ENCODE peak calls at places on chromosome 5, in five cellular contexts. One of them, this sample, is unnamed.

GRCh38 chr5:56669534-56670483 is 145.5 kb upstream of the MAP3K1 start:
- DNase-seq in Karpas-422: peak; percentile 98
- DNase-seq in OCI-LY7: peak; percentile 98
- DNase-seq in PC-3: peak; percentile 53
- DNase-seq in PC-9: peak; percentile 77
- DNase-seq in this sample: no peak

GRCh38 chr5:88824892-88825781 is 57.8 kb downstream of the MEF2C start:
- DNase-seq in Karpas-422: peak; percentile 78
- DNase-seq in OCI-LY7: no peak
- DNase-seq in PC-3: peak; percentile 32
- DNase-seq in PC-9: no peak
- DNase-seq in this sample: peak; percentile 79

GRCh38 chr5:97078958-97079357 is 63.5 kb downstream of the LIX1 start:
- DNase-seq in Karpas-422: no peak
- DNase-seq in OCI-LY7: no peak
- DNase-seq in PC-3: peak; percentile 26
- DNase-seq in PC-9: no peak
- DNase-seq in this sample: peak; percentile 73

GRCh38 chr5:34449639-34450038 is 206.5 kb upstream of the RAI14 start:
- DNase-seq in Karpas-422: no peak
- DNase-seq in OCI-LY7: no peak
- DNase-seq in PC-3: no peak
- DNase-seq in PC-9: no peak
- DNase-seq in this sample: no peak

GRCh38 chr5:1005904-1006655 is 2.5 kb upstream of the NKD2 start:
- DNase-seq in Karpas-422: no peak
- DNase-seq in OCI-LY7: no peak
- DNase-seq in PC-3: no peak
- DNase-seq in PC-9: no peak
- DNase-seq in this sample: no peak

GRCh38 chr5:82798676-82799075 is 278.5 kb downstream of the TMEM167A start:
- DNase-seq in Karpas-422: no peak
- DNase-seq in OCI-LY7: no peak
- DNase-seq in PC-3: no peak
- DNase-seq in PC-9: no peak
- DNase-seq in this sample: no peak

GRCh38 chr5:39164529-39165402 is 54.6 kb downstream of the FYB1 start:
- DNase-seq in Karpas-422: no peak
- DNase-seq in OCI-LY7: no peak
- DNase-seq in PC-3: peak; percentile 78
- DNase-seq in PC-9: no peak
- DNase-seq in this sample: no peak

GRCh38 chr5:137176126-137176525 is 323.0 kb downstream of the SPOCK1 start:
- DNase-seq in Karpas-422: no peak
- DNase-seq in OCI-LY7: no peak
- DNase-seq in PC-3: no peak
- DNase-seq in PC-9: no peak
- DNase-seq in this sample: no peak

GRCh38 chr5:143154495-143155375 is 248.8 kb downstream of the NR3C1 start:
- DNase-seq in Karpas-422: no peak
- DNase-seq in OCI-LY7: no peak
- DNase-seq in PC-3: peak; percentile 58
- DNase-seq in PC-9: peak; percentile 45
- DNase-seq in this sample: peak; percentile 85

GRCh38 chr5:53035868-53036381 is 46.8 kb downstream of the ITGA2 start:
- DNase-seq in Karpas-422: peak; percentile 64
- DNase-seq in OCI-LY7: peak; percentile 2
- DNase-seq in PC-3: peak; percentile 52
- DNase-seq in PC-9: no peak
- DNase-seq in this sample: peak; percentile 65

GRCh38 chr5:657570-657969 is 35.6 kb downstream of the TPPP start:
- DNase-seq in Karpas-422: no peak
- DNase-seq in OCI-LY7: no peak
- DNase-seq in PC-3: peak; percentile 89
- DNase-seq in PC-9: no peak
- DNase-seq in this sample: peak; percentile 62

GRCh38 chr5:59322058-59322457 is 571.5 kb downstream of the PDE4D start:
- DNase-seq in Karpas-422: no peak
- DNase-seq in OCI-LY7: no peak
- DNase-seq in PC-3: no peak
- DNase-seq in PC-9: no peak
- DNase-seq in this sample: no peak

GRCh38 chr5:140713562-140714094 is 13.4 kb downstream of the ZMAT2 start:
- DNase-seq in Karpas-422: no peak
- DNase-seq in OCI-LY7: no peak
- DNase-seq in PC-3: no peak
- DNase-seq in PC-9: no peak
- DNase-seq in this sample: no peak

GRCh38 chr5:140711794-140712193 is 11.5 kb downstream of the ZMAT2 start:
- DNase-seq in Karpas-422: no peak
- DNase-seq in OCI-LY7: no peak
- DNase-seq in PC-3: no peak
- DNase-seq in PC-9: no peak
- DNase-seq in this sample: no peak

GRCh38 chr5:140707812-140708211 is 7.6 kb downstream of the ZMAT2 start:
- DNase-seq in Karpas-422: no peak
- DNase-seq in OCI-LY7: no peak
- DNase-seq in PC-3: no peak
- DNase-seq in PC-9: no peak
- DNase-seq in this sample: no peak

DNA sequence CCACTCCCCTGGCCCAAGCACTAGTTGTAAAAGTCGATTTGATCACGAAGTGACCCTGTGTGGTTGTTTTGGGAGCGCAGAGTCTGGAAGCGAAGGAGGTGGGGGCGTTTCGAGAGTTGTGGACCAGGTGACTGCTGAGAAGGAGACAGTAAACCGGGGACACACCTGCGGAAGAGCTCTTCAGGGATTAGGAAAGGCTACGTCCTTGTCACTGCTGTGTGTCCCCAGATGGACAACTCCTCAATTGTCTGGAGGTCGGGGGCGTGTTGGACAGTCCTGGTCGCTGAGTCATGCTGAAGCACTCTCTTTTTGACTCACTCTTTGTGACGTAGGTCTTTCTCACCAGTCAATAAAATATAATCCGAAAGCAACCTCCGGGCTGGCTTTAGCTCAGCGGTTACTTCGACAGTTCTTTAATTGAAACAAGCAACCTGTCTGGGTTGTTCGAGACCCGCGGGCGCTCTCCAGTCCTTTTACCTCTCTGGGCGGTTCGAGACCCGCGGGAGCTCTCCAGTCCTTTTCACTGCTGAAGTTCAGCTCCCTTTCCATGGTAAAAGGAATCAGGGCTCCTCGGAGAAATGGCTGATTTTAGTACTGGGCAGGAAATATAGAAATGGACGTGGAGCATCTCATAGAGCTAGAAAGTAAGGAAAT is 10.8 kb downstream of the ZMAT2 start:
- DNase-seq in Karpas-422: peak; percentile 58
- DNase-seq in OCI-LY7: no peak
- DNase-seq in PC-3: peak; percentile 99
- DNase-seq in PC-9: peak; percentile 97
- DNase-seq in this sample: peak; percentile 98
- H3K9me3 ChIP-seq in Karpas-422: no peaks in the 10 kb centered on the region
- H3K9me3 ChIP-seq in OCI-LY7: no peaks in the 10 kb centered on the region
- H3K9me3 ChIP-seq in PC-3: no peaks in the 10 kb centered on the region
- H3K9me3 ChIP-seq in PC-9: no peaks in the 10 kb centered on the region
- H3K9me3 ChIP-seq in this sample: no peaks in the 10 kb centered on the region

GRCh38 chr5:116914869-116915504 is 340.4 kb upstream of the SEMA6A start:
- DNase-seq in Karpas-422: no peak
- DNase-seq in OCI-LY7: no peak
- DNase-seq in PC-3: no peak
- DNase-seq in PC-9: no peak
- DNase-seq in this sample: no peak
- H3K9me2 ChIP-seq in Karpas-422: no peaks in the 10 kb centered on the region
- H3K9me2 ChIP-seq in OCI-LY7: no peaks in the 10 kb centered on the region
- H3K9me2 ChIP-seq in PC-3: no peaks in the 10 kb centered on the region
- H3K9me2 ChIP-seq in PC-9: no peaks in the 10 kb centered on the region
- H3K9me2 ChIP-seq in this sample: no peaks in the 10 kb centered on the region

DNA sequence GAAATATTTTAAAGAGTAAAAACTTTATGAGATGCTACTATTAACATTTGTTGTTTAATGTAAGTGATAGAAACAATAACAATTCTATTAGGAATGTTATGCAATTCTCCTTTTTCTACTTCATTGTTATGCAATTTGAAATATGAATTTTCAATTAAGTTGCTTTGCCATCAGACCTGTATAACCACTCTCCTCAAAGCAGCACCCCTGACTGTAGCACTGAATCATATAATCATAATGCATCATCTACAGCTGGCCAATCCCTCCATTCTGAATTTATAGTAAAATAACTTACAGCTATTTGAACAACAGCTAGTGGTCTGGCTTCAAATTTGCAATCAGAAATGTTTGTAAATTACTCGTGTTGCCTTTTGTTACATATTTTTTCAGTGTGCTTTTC is 29.2 kb downstream of the FBXO4 start:
- DNase-seq in Karpas-422: no peak
- DNase-seq in OCI-LY7: no peak
- DNase-seq in PC-3: peak; percentile 14
- DNase-seq in PC-9: no peak
- DNase-seq in this sample: no peak
- H3K9me3 ChIP-seq in Karpas-422: peaks cover 9% of the 10 kb centered on the region
- H3K9me3 ChIP-seq in OCI-LY7: no peaks in the 10 kb centered on the region
- H3K9me3 ChIP-seq in PC-3: peaks cover 6% of the 10 kb centered on the region
- H3K9me3 ChIP-seq in PC-9: no peaks in the 10 kb centered on the region
- H3K9me3 ChIP-seq in this sample: no peaks in the 10 kb centered on the region

DNA sequence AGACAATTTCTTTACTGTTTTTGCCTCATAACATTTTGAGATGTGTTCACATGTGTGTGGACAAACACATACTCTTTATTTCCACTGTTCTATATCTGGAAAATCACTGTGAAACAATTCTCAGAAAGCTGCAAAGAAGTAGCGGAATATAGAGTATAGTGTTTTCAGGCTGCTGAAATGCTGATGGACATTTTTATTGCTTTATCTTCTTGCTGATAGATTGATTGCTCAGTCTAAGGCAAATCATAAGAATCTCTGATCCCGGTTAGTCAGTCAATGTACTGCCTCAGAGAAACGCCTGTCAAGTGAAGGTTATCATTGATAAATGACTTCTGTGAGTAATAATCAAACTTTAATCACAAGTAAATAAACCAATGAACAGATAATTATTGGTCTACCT is 364.9 kb upstream of the CTNND2 start:
- DNase-seq in Karpas-422: no peak
- DNase-seq in OCI-LY7: no peak
- DNase-seq in PC-3: no peak
- DNase-seq in PC-9: no peak
- DNase-seq in this sample: no peak
- H3K9me2 ChIP-seq in Karpas-422: no peaks in the 10 kb centered on the region
- H3K9me2 ChIP-seq in OCI-LY7: no peaks in the 10 kb centered on the region
- H3K9me2 ChIP-seq in PC-3: no peaks in the 10 kb centered on the region
- H3K9me2 ChIP-seq in PC-9: no peaks in the 10 kb centered on the region
- H3K9me2 ChIP-seq in this sample: no peaks in the 10 kb centered on the region

GRCh38 chr5:18999478-18999877 is 988.5 kb downstream of the CDH18 start:
- DNase-seq in Karpas-422: no peak
- DNase-seq in OCI-LY7: no peak
- DNase-seq in PC-3: no peak
- DNase-seq in PC-9: peak; percentile 15
- DNase-seq in this sample: no peak
- H3K9me3 ChIP-seq in Karpas-422: peaks cover under 1% of the 10 kb centered on the region
- H3K9me3 ChIP-seq in OCI-LY7: no peaks in the 10 kb centered on the region
- H3K9me3 ChIP-seq in PC-3: no peaks in the 10 kb centered on the region
- H3K9me3 ChIP-seq in PC-9: no peaks in the 10 kb centered on the region
- H3K9me3 ChIP-seq in this sample: no peaks in the 10 kb centered on the region

DNA sequence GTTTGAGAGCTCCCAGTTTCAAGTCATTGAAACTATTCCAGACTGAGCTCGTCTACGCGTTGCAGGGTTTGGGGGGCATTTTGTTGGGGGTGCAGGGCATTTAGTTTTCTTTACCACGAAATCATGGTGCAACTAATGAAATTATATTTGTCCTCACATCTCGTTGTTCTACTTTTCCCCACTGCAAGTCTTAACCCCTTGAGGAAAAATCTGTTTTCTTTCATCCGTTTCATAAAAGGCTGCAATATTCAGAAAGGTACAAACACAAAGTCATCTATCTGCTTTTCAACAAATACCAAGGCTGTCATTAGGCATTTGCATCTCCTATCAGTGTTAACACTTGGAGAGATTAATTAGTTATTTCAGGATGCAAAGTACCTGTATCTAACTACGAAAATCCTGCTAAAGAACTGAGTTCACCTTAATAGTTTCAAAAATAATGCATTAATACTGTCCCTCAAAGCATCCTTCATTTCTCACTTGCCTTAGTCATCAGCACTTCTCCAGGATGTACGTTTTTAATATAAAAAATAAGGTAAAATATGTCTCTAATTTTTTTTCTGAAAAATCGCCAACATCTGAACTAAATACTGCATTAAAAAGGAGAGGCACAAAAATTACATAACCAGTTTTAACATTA is 1.9 kb downstream of the ARRDC3 start:
- DNase-seq in Karpas-422: no peak
- DNase-seq in OCI-LY7: no peak
- DNase-seq in PC-3: no peak
- DNase-seq in PC-9: no peak
- DNase-seq in this sample: no peak
- H3K9me2 ChIP-seq in Karpas-422: no peaks in the 10 kb centered on the region
- H3K9me2 ChIP-seq in OCI-LY7: no peaks in the 10 kb centered on the region
- H3K9me2 ChIP-seq in PC-3: no peaks in the 10 kb centered on the region
- H3K9me2 ChIP-seq in PC-9: no peaks in the 10 kb centered on the region
- H3K9me2 ChIP-seq in this sample: no peaks in the 10 kb centered on the region

DNA sequence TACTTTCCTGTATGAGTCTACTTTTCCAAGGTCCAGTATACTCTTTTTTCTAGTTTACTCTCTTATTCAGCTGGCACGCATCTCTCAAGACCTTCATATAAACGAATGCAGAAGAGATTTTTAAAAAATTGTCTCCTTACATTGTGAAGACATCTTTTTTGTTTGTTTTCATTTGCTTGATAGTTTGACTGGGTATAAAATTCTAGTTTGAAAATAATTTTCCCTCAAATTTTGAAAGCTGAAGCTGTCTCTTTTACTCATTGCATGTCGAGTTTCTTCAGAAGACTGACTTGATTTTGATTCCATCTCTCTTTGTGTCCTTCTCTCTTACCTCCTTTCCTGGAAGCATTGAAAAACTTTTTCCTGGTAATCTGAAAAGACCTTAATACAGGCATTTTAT is 3.1 kb upstream of the PCDHB11 start:
- DNase-seq in Karpas-422: no peak
- DNase-seq in OCI-LY7: no peak
- DNase-seq in PC-3: no peak
- DNase-seq in PC-9: no peak
- DNase-seq in this sample: no peak
- H3K9me3 ChIP-seq in Karpas-422: peaks cover 9% of the 10 kb centered on the region
- H3K9me3 ChIP-seq in OCI-LY7: peaks cover 9% of the 10 kb centered on the region
- H3K9me3 ChIP-seq in PC-3: peaks cover 3% of the 10 kb centered on the region
- H3K9me3 ChIP-seq in PC-9: no peaks in the 10 kb centered on the region
- H3K9me3 ChIP-seq in this sample: peaks cover 8% of the 10 kb centered on the region

This sample was measured in GM23248.